ENCODE peak calls at places on chromosome 11, in four cellular contexts. Q, G, R and D are unnamed samples.

GRCh38 chr11:13091373-13091772 is 82.3 kb downstream of the RASSF10 start:
- DNase-seq in Q (no peak), G (no peak), R (no peak), D (no peak)

GRCh38 chr11:118886681-118887111 is 3.0 kb downstream of the CXCR5 start:
- DNase-seq in Q (no peak), G (no peak), R (no peak), D (no peak)

GRCh38 chr11:88695701-88696414 is 358.3 kb upstream of the CTSC start:
- DNase-seq in Q (no peak), G (no peak), R (no peak), D (no peak)

GRCh38 chr11:107591098-107591445 is at the start of gene ELMOD1:
- DNase-seq in Q (peak; percentile 40), G (peak; percentile 40), R (peak; percentile 89), D (peak; percentile 75)

GRCh38 chr11:46063138-46063537 is 58.1 kb downstream of the PHF21A start:
- DNase-seq in Q (no peak), G (no peak), R (no peak), D (no peak)

GRCh38 chr11:127070808-127071207 is 70.2 kb upstream of the KIRREL3 start:
- DNase-seq in Q (no peak), G (no peak), R (no peak), D (no peak)

GRCh38 chr11:119342362-119343130 is 1.9 kb upstream of the C1QTNF5 start:
- DNase-seq in Q (no peak), G (no peak), R (no peak), D (no peak)

GRCh38 chr11:14722507-14722906 is 78.9 kb downstream of the PDE3B start:
- DNase-seq in Q (no peak), G (no peak), R (no peak), D (no peak)

GRCh38 chr11:123719452-123719851 is 22.0 kb downstream of the ZNF202 start:
- DNase-seq in Q (no peak), G (peak; percentile 15), R (no peak), D (peak; percentile 6)

GRCh38 chr11:91136631-91137030 is 913.8 kb upstream of the CHORDC1 start:
- DNase-seq in Q (no peak), G (no peak), R (no peak), D (no peak)

GRCh38 chr11:102810943-102811528 is 13.1 kb upstream of the MMP1 start:
- DNase-seq in Q (no peak), G (peak; percentile 46), R (peak; percentile 43), D (peak; percentile 55)

GRCh38 chr11:125083312-125084056 is 20.4 kb downstream of the SLC37A2 start:
- DNase-seq in Q (no peak), G (no peak), R (no peak), D (no peak)

GRCh38 chr11:124481365-124482323 is 36.1 kb upstream of the OR8B8 start:
- DNase-seq in Q (no peak), G (peak; percentile 20), R (peak; percentile 73), D (peak; percentile 46)

GRCh38 chr11:61972112-61972795 is 4.8 kb upstream of the FTH1 start:
- DNase-seq in Q (no peak), G (peak; percentile 98), R (no peak), D (peak; percentile 90)